ENCODE peak calls at places on chromosomes 1 and 21, in ten cellular contexts. H, W, B, R, Y, I, J, Q, M and X are unnamed samples.

GRCh38 chr21:31509108-31510017 is 150.1 kb upstream of the SOD1 start:
- ATAC-seq in I (no peak), Y (peak), W (no peak), J (peak), H (no peak), R (no peak), B (peak), Q (peak), M (no peak), X (no peak)

GRCh38 chr1:225468270-225469020 is 40.6 kb upstream of the LBR start:
- ATAC-seq in R (no peak), B (no peak), W (no peak), I (no peak), Y (no peak), Q (no peak), H (no peak), M (no peak), J (no peak), X (no peak)

GRCh38 chr1:84611091-84611490 is 36.9 kb upstream of the CTBS start:
- ATAC-seq in Q (no peak), M (no peak), H (no peak), I (no peak), J (no peak), W (no peak), B (no peak), R (no peak), Y (no peak), X (no peak)

GRCh38 chr1:116508090-116508983 is 62.5 kb downstream of the CD58 start:
- ATAC-seq in H (no peak), W (no peak), R (no peak), M (no peak), Y (peak), I (no peak), J (peak), B (peak), Q (peak), X (no peak)

GRCh38 chr1:226987179-226987536 is 47.1 kb downstream of the COQ8A start:
- ATAC-seq in Q (no peak), W (no peak), R (no peak), H (no peak), M (no peak), J (no peak), B (no peak), Y (no peak), I (no peak), X (no peak)

GRCh38 chr21:26154776-26155175 is 15.8 kb downstream of the APP start:
- ATAC-seq in M (no peak), B (no peak), I (no peak), H (no peak), J (no peak), Y (no peak), Q (no peak), R (no peak), W (no peak), X (no peak)

GRCh38 chr1:56803561-56804156 is 15.5 kb downstream of the FYB2 start:
- ATAC-seq in J (peak), R (no peak), M (peak), Q (peak), B (peak), H (peak), W (no peak), Y (peak), I (peak), X (no peak)

GRCh38 chr1:58496042-58496441 is 50.5 kb downstream of the OMA1 start:
- ATAC-seq in B (no peak), W (no peak), M (no peak), Q (no peak), H (no peak), R (no peak), I (no peak), J (no peak), Y (no peak), X (no peak)

GRCh38 chr1:164651378-164651951 is 92.5 kb downstream of the PBX1 start:
- ATAC-seq in Y (peak), J (peak), R (no peak), M (peak), I (peak), W (no peak), B (no peak), H (peak), Q (peak), X (peak)

GRCh38 chr1:3345792-3346191 is 108.7 kb upstream of the ARHGEF16 start:
- ATAC-seq in W (no peak), M (no peak), J (no peak), Y (no peak), Q (no peak), B (no peak), R (no peak), I (no peak), H (no peak), X (no peak)
- TF ChIP-seq POLR2A in W (no peak), M (no peak), J (no peak), Y (no peak), Q (no peak), B (no peak), R (no peak), I (no peak), H (no peak), X (no peak)

GRCh38 chr1:153963850-153964331 is 554 bp upstream of the SLC39A1 start:
- ATAC-seq in Q (peak), M (no peak), H (no peak), B (peak), W (no peak), I (no peak), J (peak), R (no peak), Y (no peak), X (no peak)
- TF ChIP-seq POLR2A in Q (no peak), M (no peak), H (no peak), B (no peak), W (no peak), I (no peak), J (peak), R (no peak), Y (no peak), X (no peak)

DNA sequence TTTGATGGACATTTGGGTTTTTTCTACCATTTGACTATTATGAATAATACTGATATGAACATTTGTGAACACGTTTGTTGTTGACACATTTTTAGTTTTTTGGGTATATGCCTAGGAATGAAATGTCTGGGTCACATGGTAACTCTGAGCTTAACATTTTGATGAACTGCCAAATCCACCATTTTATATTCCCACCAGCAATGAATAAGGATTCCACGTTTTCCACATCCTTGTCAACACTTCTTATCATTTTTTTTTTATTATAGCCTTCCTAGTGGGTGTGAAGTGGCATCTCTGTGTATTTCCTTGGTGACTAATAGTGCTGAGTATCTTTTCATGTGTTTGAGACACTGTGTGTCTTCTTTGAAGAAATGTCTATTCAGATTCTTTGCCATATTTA is 67.6 kb downstream of the RASAL2 start:
- ATAC-seq in M (no peak), R (no peak), Y (no peak), H (no peak), B (no peak), J (no peak), Q (no peak), I (no peak), W (no peak), X (no peak)
- TF ChIP-seq POLR2A in M (no peak), R (no peak), Y (no peak), H (no peak), B (no peak), J (no peak), Q (no peak), I (no peak), W (no peak), X (no peak)

GRCh38 chr1:1291611-1292441 is 11.6 kb downstream of the SCNN1D start:
- ATAC-seq in I (peak), Y (peak), J (peak), H (peak), R (peak), W (peak), Q (peak), B (peak), M (peak), X (peak)
- TF ChIP-seq POLR2A in I (no peak), Y (peak), J (no peak), H (no peak), R (no peak), W (no peak), Q (no peak), B (no peak), M (no peak), X (no peak)

DNA sequence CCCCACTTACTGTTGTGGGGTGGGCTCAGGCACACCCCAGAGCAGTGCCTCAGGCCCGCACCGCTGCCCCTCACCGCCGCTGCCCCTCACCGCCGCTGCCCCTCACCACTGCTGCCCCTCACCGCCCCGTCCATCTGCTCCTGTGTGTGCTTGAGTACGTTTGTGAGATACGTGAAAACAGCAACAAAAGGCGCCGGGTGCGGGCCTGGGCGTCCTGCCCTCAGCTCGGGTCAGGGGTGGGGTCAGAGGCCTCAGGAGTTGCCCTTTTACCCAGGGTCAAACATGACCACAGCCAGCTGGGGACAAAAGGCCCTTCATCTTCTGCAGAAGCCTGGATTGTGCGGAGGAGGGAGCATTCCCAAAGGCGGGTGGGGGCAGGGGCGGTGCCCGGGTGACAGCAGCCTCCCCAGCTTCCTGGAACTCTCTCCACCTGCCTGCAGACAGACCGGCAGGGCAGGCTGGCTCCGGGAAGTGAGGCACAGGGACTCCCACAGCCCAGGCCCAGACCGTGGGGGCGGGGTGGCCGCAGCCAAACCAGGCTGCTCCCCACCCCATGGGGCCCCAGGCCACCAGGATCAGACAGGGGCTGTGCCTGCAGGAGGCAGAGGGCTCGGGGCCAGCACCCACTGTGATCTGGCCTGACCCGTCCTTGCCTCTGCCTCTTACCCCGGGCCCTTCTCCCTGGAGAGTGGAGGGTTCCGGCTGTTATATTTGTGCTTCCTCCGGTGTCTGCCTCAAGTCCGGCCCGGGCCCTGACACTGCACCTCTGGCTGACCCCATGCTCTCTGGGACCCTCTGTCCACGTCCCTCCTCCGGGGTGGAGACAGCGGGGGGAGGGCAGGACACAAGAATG is 2.3 kb upstream of the VWA1 start:
- ATAC-seq in W (peak), B (peak), J (peak), Q (no peak), R (peak), I (peak), H (peak), M (no peak), Y (no peak), X (peak)
- TF ChIP-seq POLR2A in W (no peak), B (no peak), J (no peak), Q (no peak), R (no peak), I (peak), H (peak), M (no peak), Y (no peak), X (no peak)

DNA sequence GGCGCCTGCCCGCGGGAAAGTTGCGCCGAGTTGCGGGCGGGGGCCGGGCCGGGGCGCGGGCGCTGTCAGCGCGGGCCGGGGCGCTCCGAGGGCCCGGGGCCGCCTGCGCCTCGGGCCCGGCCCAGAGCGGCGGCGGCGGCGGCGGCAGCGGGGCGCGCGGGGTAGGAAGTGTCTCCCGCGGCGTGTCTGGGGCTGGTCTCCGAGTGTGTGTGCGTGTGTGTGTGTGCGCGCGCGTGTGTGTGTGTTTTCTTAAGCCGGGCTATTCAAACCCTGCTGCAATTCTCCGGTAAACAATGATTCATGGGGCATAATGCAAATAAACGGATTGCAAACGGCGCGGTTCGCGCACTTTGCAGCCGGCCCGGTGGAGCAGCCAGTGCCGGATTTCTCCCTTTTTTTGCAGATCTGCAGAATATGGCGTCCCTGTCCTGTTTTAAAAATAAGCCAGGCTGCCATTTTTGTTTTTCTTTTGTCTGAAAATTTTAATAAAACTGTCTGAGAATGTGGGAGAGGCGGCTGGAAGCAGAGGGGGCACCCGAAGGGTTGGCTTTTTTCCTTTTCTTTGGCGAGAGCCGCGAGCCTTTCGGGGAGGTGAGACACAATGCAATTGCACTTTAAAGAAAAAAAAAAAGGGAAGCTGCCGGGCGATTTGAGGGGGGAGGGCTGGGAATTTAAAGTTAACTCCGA is 552 bp downstream of the ZNF362 start:
- ATAC-seq in Y (peak), B (peak), R (no peak), I (peak), J (peak), Q (peak), W (peak), M (peak), H (peak), X (peak)
- TF ChIP-seq POLR2A in Y (no peak), B (peak), R (no peak), I (peak), J (no peak), Q (peak), W (no peak), M (no peak), H (peak), X (no peak)

DNA sequence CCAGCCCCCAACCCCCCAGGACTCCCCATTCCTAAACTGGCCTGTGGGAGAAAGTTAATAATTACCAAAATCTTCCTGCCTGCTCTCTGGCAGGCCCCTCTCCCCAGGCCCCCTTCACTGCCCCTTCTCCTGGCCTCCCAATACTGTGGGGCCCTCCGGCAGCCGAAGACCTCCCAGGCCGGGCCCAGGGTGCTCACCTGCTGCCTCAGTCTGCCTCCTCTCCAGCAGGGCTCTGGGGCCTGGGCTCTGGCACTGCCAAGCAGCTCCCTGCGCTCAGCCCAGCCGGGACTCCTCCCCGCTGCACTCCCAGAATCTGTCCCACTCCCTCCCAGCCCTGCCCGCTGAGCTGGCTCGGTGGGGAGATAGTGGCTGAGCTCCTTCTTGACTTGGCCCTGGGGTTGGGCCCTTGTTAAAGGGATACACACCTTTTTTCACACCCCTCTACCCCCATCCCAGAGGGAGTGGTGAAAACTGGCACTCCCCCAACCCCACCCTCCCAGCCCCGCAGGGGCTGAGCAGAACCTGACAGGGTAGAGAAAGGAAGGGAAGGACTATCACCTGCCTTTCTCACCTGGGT is at the start of gene S100A16:
- ATAC-seq in J (peak), W (peak), B (peak), M (peak), R (peak), Q (peak), Y (no peak), H (peak), I (peak), X (peak)
- TF ChIP-seq POLR2A in J (no peak), W (no peak), B (peak), M (peak), R (peak), Q (peak), Y (no peak), H (peak), I (peak), X (peak)

DNA sequence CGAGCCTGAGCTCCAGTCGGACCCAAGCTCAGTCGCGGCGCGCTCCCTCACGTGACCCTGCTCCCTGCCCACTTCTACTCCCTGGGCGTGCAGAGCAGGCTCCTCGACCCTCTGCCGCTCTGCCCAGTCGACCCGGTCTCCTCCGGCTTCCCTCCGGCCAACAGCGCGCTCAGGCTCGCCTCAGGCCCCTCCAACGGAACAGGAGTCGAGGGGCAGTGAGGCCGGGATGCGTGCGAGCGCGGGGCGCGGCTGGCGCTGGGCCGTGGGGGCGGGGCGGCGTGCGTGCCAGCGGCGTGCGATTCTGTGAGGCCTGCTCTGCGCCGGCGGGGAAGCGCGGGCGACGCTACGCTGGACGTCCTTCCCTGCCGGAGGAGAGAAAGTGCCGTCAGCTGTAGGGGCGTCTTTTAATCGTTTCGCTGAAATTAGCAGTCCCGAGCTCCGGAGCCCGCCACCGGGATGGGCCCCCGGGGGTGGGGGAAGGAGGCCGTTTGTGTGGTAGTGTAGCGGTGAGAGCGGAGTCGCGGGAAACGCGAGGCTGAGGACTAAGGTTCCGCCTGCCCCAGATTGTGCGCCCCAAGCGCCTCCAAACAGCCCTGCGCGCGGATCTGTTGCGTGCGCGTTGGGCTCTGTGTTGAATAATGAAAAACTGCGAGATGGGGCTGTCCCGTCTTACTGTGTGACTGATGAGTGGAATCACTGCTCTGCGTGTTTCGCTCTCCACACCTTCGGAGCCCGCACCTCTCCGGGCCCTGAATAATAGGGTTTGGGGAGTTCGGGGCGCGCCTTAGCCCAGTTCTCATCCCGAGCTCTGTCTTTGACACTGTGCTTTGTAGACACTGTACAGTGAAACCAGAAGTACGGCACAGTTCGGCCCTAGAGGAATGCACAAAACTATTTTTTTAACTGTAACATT is at the start of gene ACBD6:
- ATAC-seq in M (peak), R (peak), Y (peak), W (peak), J (peak), H (peak), Q (peak), I (peak), B (peak), X (peak)
- TF ChIP-seq POLR2A in M (peak), R (peak), Y (peak), W (no peak), J (peak), H (peak), Q (peak), I (peak), B (peak), X (peak)